ENCODE peak calls at places on chromosomes 12 and 14, in nine cellular contexts. B is GM23338; E is testis; L is brain microvascular endothelial cell; F is CD8-positive, alpha-beta T cell; Z is PC-3; Q is left lung; M is right atrium auricular region; G is transverse colon. W is an unnamed sample.
A peak's percentile ranks its signal among the peaks of the same experiment; 100 is the strongest.

GRCh38 chr14:74793506-74794155 is 30.5 kb downstream of the YLPM1 start:
- DNase-seq in Q (no peak), Z (peak; percentile 32), E (no peak), M (no peak), L (peak; percentile 8), B (peak; percentile 60), F (no peak), G (no peak), W (no peak)

GRCh38 chr14:80764496-80764895 is 177.0 kb downstream of the CEP128 start:
- DNase-seq in Q (no peak), M (no peak), B (no peak), G (no peak), E (no peak), L (no peak), Z (peak; percentile 17), F (no peak), W (no peak)

GRCh38 chr12:30420561-30420960 is 275.1 kb downstream of the IPO8 start:
- DNase-seq in F (no peak), M (no peak), Z (peak; percentile 47), B (no peak), Q (no peak), E (no peak), L (peak; percentile 4), G (no peak), W (no peak)

GRCh38 chr14:101186544-101186943 is 283.0 kb upstream of the RTL1 start:
- DNase-seq in B (no peak), F (no peak), Z (no peak), E (no peak), Q (no peak), L (no peak), G (no peak), M (peak; percentile 32), W (no peak)

GRCh38 chr12:129028824-129029223 is 175.5 kb downstream of the GLT1D1 start:
- DNase-seq in F (no peak), E (no peak), Q (peak; percentile 35), G (no peak), L (no peak), Z (no peak), B (no peak), M (no peak), W (no peak)

GRCh38 chr12:66087365-66087943 is 43.1 kb downstream of the LLPH start:
- DNase-seq in E (peak; percentile 84), L (peak; percentile 79), B (peak; percentile 80), F (peak; percentile 46), G (peak; percentile 62), Q (no peak), Z (peak; percentile 84), M (peak; percentile 67), W (no peak)

GRCh38 chr12:120234643-120235368 is 30.7 kb downstream of the PXN start:
- DNase-seq in Z (peak; percentile 99), M (peak; percentile 97), B (peak; percentile 78), L (peak; percentile 98), F (no peak), G (peak; percentile 77), Q (peak; percentile 78), E (peak; percentile 91), W (no peak)

GRCh38 chr14:55583942-55584468 is 4.0 kb downstream of the KTN1 start:
- DNase-seq in F (no peak), M (no peak), G (no peak), E (no peak), B (no peak), L (no peak), Z (no peak), Q (no peak), W (no peak)

GRCh38 chr12:113070117-113070906 is 13.8 kb downstream of the DTX1 start:
- DNase-seq in Z (no peak), Q (peak; percentile 60), L (no peak), F (no peak), M (no peak), E (peak; percentile 44), G (peak; percentile 44), B (no peak), W (no peak)

GRCh38 chr12:119949145-119949544 is 39.9 kb upstream of the BICDL1 start:
- DNase-seq in B (no peak), F (no peak), Z (no peak), G (no peak), L (no peak), E (no peak), M (no peak), Q (no peak), W (no peak)

GRCh38 chr14:36069535-36069900 is 107.0 kb downstream of the PTCSC3 start:
- DNase-seq in M (no peak), L (peak; percentile 12), F (peak; percentile 9), Z (peak; percentile 70), Q (peak; percentile 39), E (peak; percentile 38), B (peak; percentile 81), G (no peak), W (no peak)

GRCh38 chr12:124852329-124852831 is 11.3 kb downstream of the SCARB1 start:
- DNase-seq in Z (no peak), E (peak; percentile 64), Q (peak; percentile 89), F (no peak), M (no peak), G (peak; percentile 62), B (no peak), L (no peak), W (no peak)

GRCh38 chr12:109567967-109568366 is 5.3 kb downstream of the MMAB start:
- DNase-seq in G (no peak), E (no peak), L (no peak), B (no peak), F (no peak), Q (no peak), M (no peak), Z (no peak), W (no peak)

GRCh38 chr14:46250113-46250703 is 401.4 kb downstream of the RPL10L start:
- DNase-seq in B (peak; percentile 58), G (no peak), M (no peak), L (peak; percentile 45), F (no peak), E (no peak), Q (no peak), Z (peak; percentile 64), W (no peak)

GRCh38 chr14:101399737-101400517 is 161.4 kb upstream of the DIO3 start:
- DNase-seq in F (no peak), M (no peak), E (no peak), L (no peak), B (no peak), G (no peak), Q (no peak), Z (no peak), W (no peak)

DNA sequence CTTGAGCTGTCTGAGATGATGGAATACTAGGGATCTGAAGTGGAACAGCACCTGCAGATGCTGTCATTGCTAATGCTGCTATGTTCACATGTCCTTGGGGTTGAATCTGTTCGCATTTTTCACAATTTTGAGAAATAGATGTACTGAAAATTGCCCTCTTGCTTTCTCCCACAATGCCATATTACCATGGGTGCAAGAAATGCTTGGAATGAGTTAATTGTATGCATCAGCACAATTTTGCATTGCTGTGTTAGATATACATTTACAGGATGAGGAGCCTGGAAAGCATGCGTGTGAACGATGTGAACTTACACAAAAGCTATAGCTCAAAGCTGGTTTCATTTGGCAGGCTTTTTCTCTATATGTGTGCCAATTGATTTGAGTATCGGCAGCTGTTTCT is 105.7 kb downstream of the FGD4 start:
- DNase-seq in M (no peak), G (no peak), Q (no peak), Z (no peak), E (no peak), B (no peak), F (no peak), L (no peak), W (no peak)
- H3K4me3 ChIP-seq in M (no peak overlapping the region), G (no peak overlapping the region), Q (no peak overlapping the region), Z (no peak overlapping the region), E (no peak overlapping the region), B (no peak overlapping the region), F (no peak overlapping the region), L (no peak overlapping the region), W (no peak overlapping the region)

GRCh38 chr12:94768398-94769039 is 118.2 kb upstream of the TMCC3 start:
- DNase-seq in M (no peak), B (no peak), E (no peak), F (no peak), G (peak; percentile 31), Z (no peak), L (no peak), Q (no peak), W (no peak)

GRCh38 chr12:94766397-94766796 is 116.0 kb upstream of the TMCC3 start:
- DNase-seq in B (no peak), M (no peak), Q (no peak), G (no peak), L (no peak), E (no peak), F (no peak), Z (no peak), W (no peak)

GRCh38 chr12:94769040-94769420 is 118.7 kb upstream of the TMCC3 start:
- DNase-seq in B (no peak), F (no peak), Q (no peak), E (no peak), L (no peak), M (no peak), G (peak; percentile 58), Z (no peak), W (no peak)

GRCh38 chr12:94769746-94770396 is 119.5 kb upstream of the TMCC3 start:
- DNase-seq in E (no peak), Q (no peak), B (no peak), L (no peak), G (no peak), M (no peak), Z (no peak), F (no peak), W (no peak)

GRCh38 chr12:94767971-94768370 is 117.6 kb upstream of the TMCC3 start:
- DNase-seq in B (no peak), E (no peak), Q (no peak), Z (no peak), F (no peak), L (no peak), G (no peak), M (no peak), W (no peak)
- H3K27ac ChIP-seq in B (no peak overlapping the region), E (no peak overlapping the region), Q (no peak overlapping the region), Z (no peak overlapping the region), F (no peak overlapping the region), L (no peak overlapping the region), G (no peak overlapping the region), M (no peak overlapping the region), W (no peak overlapping the region)

DNA sequence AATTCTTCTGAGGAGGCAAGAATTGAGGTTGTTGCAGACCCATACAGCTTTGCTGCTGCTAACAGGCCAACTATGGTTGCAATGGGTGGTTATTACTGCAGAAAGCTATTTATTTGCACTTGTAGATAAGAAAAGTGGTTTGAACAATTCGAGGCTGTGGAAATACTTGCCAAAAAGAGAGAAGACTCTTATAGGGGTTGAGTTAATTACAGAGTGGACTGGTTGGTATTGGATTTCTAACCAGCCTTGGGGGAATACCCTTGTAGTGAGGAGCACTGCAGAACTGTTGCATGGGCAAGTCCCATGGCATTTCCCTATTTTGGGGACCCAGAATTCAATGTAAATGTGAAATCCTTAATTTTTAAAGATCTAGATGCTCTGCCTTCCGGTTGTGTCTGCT is 120.5 kb downstream of the KCNMB4 start:
- DNase-seq in F (no peak), G (no peak), Z (no peak), Q (no peak), E (no peak), B (no peak), M (no peak), L (no peak), W (no peak)
- H3K4me3 ChIP-seq in F (no peak overlapping the region), G (no peak overlapping the region), Z (no peak overlapping the region), Q (no peak overlapping the region), E (no peak overlapping the region), B (no peak overlapping the region), M (no peak overlapping the region), L (no peak overlapping the region), W (no peak overlapping the region)

DNA sequence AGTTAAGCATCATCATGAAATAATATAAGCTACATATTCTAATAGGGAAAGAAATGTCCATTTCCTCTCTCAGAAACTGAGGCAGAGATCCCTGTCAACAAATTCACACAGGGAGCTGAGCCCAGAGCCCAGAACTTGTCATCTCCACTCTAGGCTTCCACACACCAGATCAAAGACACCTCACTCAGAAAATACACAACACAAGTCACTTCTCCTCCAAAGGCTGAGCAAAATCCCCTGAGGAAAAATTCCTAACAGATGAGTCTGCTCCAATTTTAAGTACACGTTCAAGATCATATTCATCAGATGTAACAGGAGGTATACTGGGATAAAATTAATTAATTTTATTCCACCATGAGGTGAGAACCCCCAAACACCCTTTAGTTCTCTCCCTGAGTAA is 227.3 kb downstream of the DPF3 start:
- DNase-seq in M (no peak), Z (peak; percentile 99), F (no peak), B (no peak), E (no peak), Q (no peak), L (peak; percentile 71), G (no peak), W (no peak)
- H3K27ac ChIP-seq in M (no peak overlapping the region), Z (peak overlapping the region; percentile 86), F (no peak overlapping the region), B (no peak overlapping the region), E (no peak overlapping the region), Q (no peak overlapping the region), L (peak overlapping the region; percentile 78), G (no peak overlapping the region), W (no peak overlapping the region)

W was measured in vagina.